ENCODE peak calls at places on chromosome 7, in five cellular contexts. X is AG08396; K is gastrocnemius medialis; S is cardiac muscle cell; F is stimulated activated CD8-positive, alpha-beta memory T cell treated with anti-CD3 and anti-CD28 coated beads, Interleukin-2, amount 100 ng/mL, for 48 hours. L is an unnamed sample.

GRCh38 chr7:21128418-21128817 is 299.5 kb upstream of the SP4 start:
- DNase-seq in F (no peak), S (no peak), K (no peak), X (no peak), L (no peak)

GRCh38 chr7:137006293-137006692 is 137.8 kb downstream of the CHRM2 start:
- DNase-seq in K (no peak), S (peak), F (no peak), X (peak), L (no peak)

GRCh38 chr7:15567036-15567435 is 5.2 kb upstream of the AGMO start:
- DNase-seq in X (no peak), F (no peak), S (no peak), K (no peak), L (no peak)

GRCh38 chr7:151011097-151011409 is 13.2 kb downstream of the ATG9B start:
- DNase-seq in F (no peak), K (no peak), S (no peak), X (no peak), L (no peak)

GRCh38 chr7:48301201-48301600 is 129.9 kb downstream of the ABCA13 start:
- DNase-seq in X (no peak), K (no peak), F (no peak), S (peak), L (no peak)

GRCh38 chr7:25759748-25760147 is 392.2 kb upstream of the NFE2L3 start:
- DNase-seq in F (no peak), S (no peak), X (no peak), K (no peak), L (no peak)

GRCh38 chr7:157528785-157529341 is 192.1 kb downstream of the DNAJB6 start:
- DNase-seq in S (no peak), F (no peak), K (no peak), X (no peak), L (no peak)

GRCh38 chr7:138797715-138798320 is at the start of the genes ATP6V0A4 and TMEM213:
- DNase-seq in F (no peak), S (no peak), X (no peak), K (no peak), L (no peak)

GRCh38 chr7:101397770-101398324 is 35.2 kb downstream of the COL26A1 start:
- DNase-seq in S (no peak), X (no peak), F (no peak), K (no peak), L (no peak)

GRCh38 chr7:15938153-15938552 is 251.7 kb upstream of the MEOX2 start:
- DNase-seq in F (no peak), S (no peak), X (no peak), K (no peak), L (no peak)

GRCh38 chr7:102914585-102914984 is 1.8 kb downstream of the LRRC17 start:
- DNase-seq in X (no peak), F (no peak), S (peak), K (no peak), L (no peak)

GRCh38 chr7:276230-276835 is 13.6 kb upstream of the FOXL3 start:
- DNase-seq in F (no peak), S (no peak), K (no peak), X (no peak), L (no peak)

GRCh38 chr7:101688183-101688831 is 59.2 kb upstream of the MYL10 start:
- DNase-seq in F (peak), S (peak), K (peak), X (peak), L (peak)

GRCh38 chr7:48505061-48505460 is 333.8 kb downstream of the ABCA13 start:
- DNase-seq in F (no peak), X (no peak), K (no peak), S (no peak), L (no peak)

GRCh38 chr7:1275685-1276424 is 43.2 kb downstream of the UNCX start:
- DNase-seq in F (no peak), X (no peak), K (no peak), S (no peak), L (no peak)

GRCh38 chr7:85695041-85695990 is 508.5 kb upstream of the SEMA3D start:
- DNase-seq in F (no peak), K (no peak), S (peak), X (no peak), L (no peak)

GRCh38 chr7:46879783-46880182 is 702.1 kb downstream of the TNS3 start:
- DNase-seq in F (no peak), S (peak), X (no peak), K (no peak), L (no peak)

GRCh38 chr7:97027427-97028234 is 3.0 kb upstream of the DLX5 start:
- DNase-seq in K (peak), S (peak), X (peak), F (peak), L (peak)

GRCh38 chr7:30231271-30231670 is 53.1 kb upstream of the ZNRF2 start:
- DNase-seq in X (no peak), K (no peak), S (peak), F (no peak), L (no peak)

GRCh38 chr7:132061931-132062330 is 505.5 kb upstream of the PODXL start:
- DNase-seq in X (no peak), S (no peak), F (no peak), K (no peak), L (no peak)

GRCh38 chr7:94618134-94618533 is 37.8 kb downstream of the SGCE start:
- DNase-seq in S (no peak), F (no peak), K (no peak), X (no peak), L (no peak)

GRCh38 chr7:81501220-81501619 is 268.6 kb downstream of the HGF start:
- DNase-seq in F (no peak), K (no peak), S (peak), X (peak), L (peak)

GRCh38 chr7:29396563-29396962 is 167.1 kb upstream of the PRR15 start:
- DNase-seq in F (no peak), K (no peak), X (no peak), S (no peak), L (no peak)

GRCh38 chr7:47093254-47093798 is 488.6 kb downstream of the TNS3 start:
- DNase-seq in F (no peak), X (no peak), K (no peak), S (no peak), L (no peak)